ENCODE peak calls at places on chromosomes 1 and 21, in eight cellular contexts. E, H, P, V, S, N, T and A are unnamed samples.

GRCh38 chr1:6041432-6042062 is 4.1 kb upstream of the KCNAB2 start:
- DNase-seq in E (no peak), H (no peak), P (no peak), V (peak), S (peak), N (peak), T (no peak), A (peak)

GRCh38 chr1:55816456-55816794 is 601.3 kb upstream of the USP24 start:
- DNase-seq in E (peak), H (no peak), P (no peak), V (no peak), S (no peak), N (no peak), T (no peak), A (no peak)

GRCh38 chr1:66605419-66605997 is 71.6 kb downstream of the SGIP1 start:
- DNase-seq in E (no peak), H (no peak), P (no peak), V (no peak), S (no peak), N (no peak), T (no peak), A (no peak)

GRCh38 chr1:214107322-214108096 is 119.7 kb downstream of the PROX1 start:
- DNase-seq in E (peak), H (peak), P (no peak), V (no peak), S (no peak), N (no peak), T (no peak), A (no peak)

GRCh38 chr1:97091679-97092078 is 370.1 kb downstream of the PTBP2 start:
- DNase-seq in E (no peak), H (no peak), P (no peak), V (no peak), S (no peak), N (no peak), T (no peak), A (no peak)

GRCh38 chr1:15696956-15697521 is 12.9 kb downstream of the PLEKHM2 start:
- DNase-seq in E (no peak), H (no peak), P (peak), V (no peak), S (no peak), N (no peak), T (no peak), A (no peak)

GRCh38 chr1:24152631-24153494 is 9.9 kb upstream of the IL22RA1 start:
- DNase-seq in E (no peak), H (no peak), P (no peak), V (peak), S (no peak), N (no peak), T (no peak), A (no peak)

GRCh38 chr1:221174598-221174997 is 295.4 kb downstream of the HLX start:
- DNase-seq in E (peak), H (peak), P (no peak), V (peak), S (no peak), N (peak), T (peak), A (peak)

GRCh38 chr1:33866286-33866685 is 2.4 kb downstream of the HMGB4 start:
- DNase-seq in E (peak), H (no peak), P (no peak), V (no peak), S (no peak), N (no peak), T (no peak), A (no peak)

GRCh38 chr21:37561941-37562919 is 195.7 kb downstream of the DYRK1A start:
- DNase-seq in E (no peak), H (no peak), P (no peak), V (no peak), S (no peak), N (no peak), T (no peak), A (no peak)

GRCh38 chr1:30755334-30755733 is 2.2 kb downstream of the LAPTM5 start:
- DNase-seq in E (no peak), H (no peak), P (no peak), V (no peak), S (no peak), N (no peak), T (no peak), A (no peak)

GRCh38 chr1:16442273-16442672 is 1.7 kb downstream of the NECAP2 start:
- DNase-seq in E (no peak), H (no peak), P (no peak), V (no peak), S (no peak), N (no peak), T (no peak), A (no peak)

GRCh38 chr1:203340112-203340804 is 10.7 kb downstream of the FMOD start:
- DNase-seq in E (peak), H (peak), P (peak), V (peak), S (peak), N (peak), T (peak), A (peak)

GRCh38 chr1:57712846-57713245 is 289.0 kb upstream of the DAB1 start:
- DNase-seq in E (no peak), H (no peak), P (no peak), V (no peak), S (no peak), N (no peak), T (no peak), A (no peak)

GRCh38 chr1:18972531-18972930 is 16.1 kb upstream of the IFFO2 start:
- DNase-seq in E (no peak), H (no peak), P (no peak), V (no peak), S (peak), N (no peak), T (peak), A (no peak)

GRCh38 chr21:16377120-16377658 is 647.4 kb downstream of the USP25 start:
- DNase-seq in E (peak), H (no peak), P (no peak), V (no peak), S (no peak), N (no peak), T (no peak), A (no peak)

GRCh38 chr1:93631626-93632365 is 49.8 kb downstream of the BCAR3 start:
- DNase-seq in E (no peak), H (no peak), P (peak), V (no peak), S (no peak), N (no peak), T (no peak), A (no peak)

DNA sequence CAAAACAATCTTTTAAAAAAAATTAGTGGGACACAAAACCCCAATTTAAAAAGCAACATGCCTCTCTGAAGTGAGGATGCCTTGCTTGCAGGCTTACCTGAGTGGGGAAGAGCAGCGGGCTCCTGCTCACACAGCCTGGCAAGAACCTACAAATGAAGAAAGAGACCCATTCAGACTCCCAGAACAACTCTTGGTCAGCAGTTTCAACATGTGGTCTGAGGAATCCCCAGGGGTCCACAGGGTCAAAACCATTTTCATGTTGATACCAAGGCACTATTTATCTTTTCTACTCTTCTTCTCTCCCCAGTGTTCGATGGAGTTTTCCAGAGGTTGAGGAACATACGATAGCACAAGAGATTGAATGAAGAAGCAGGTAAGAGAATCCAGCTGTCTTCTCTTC is 55.9 kb downstream of the SIPA1L2 start:
- DNase-seq in E (no peak), H (no peak), P (no peak), V (no peak), S (no peak), N (no peak), T (no peak), A (no peak)
- TF ChIP-seq CTCF in E (no peak), H (no peak), P (no peak), V (no peak), S (no peak), N (no peak), T (no peak), A (no peak)

DNA sequence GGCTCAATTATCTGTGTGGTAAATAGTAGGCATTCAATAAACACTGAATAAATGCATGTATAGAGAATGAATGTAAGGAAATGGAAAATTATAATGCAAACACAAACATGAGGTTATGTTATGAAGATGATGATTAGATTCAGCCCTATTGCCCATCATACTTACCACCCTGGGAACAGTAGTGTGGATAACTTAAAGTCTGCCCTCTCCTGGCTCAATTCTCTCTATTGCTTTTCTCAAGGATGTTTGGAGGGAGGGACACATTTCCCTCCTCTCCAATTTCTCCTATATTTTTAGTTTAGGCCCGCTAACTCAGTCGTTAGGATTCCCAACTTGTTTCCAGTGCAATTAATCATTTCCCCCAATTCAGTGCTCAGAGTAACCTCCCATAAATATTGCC is 101.5 kb upstream of the TNR start:
- DNase-seq in E (no peak), H (no peak), P (no peak), V (no peak), S (no peak), N (no peak), T (no peak), A (no peak)
- TF ChIP-seq CTCF in E (no peak), H (no peak), P (no peak), V (peak), S (no peak), N (no peak), T (no peak), A (no peak)

GRCh38 chr1:25716320-25716719 is 83.7 kb upstream of the SELENON start:
- DNase-seq in E (no peak), H (no peak), P (no peak), V (no peak), S (no peak), N (no peak), T (peak), A (no peak)
- TF ChIP-seq CTCF in E (no peak), H (no peak), P (no peak), V (no peak), S (no peak), N (no peak), T (no peak), A (no peak)

GRCh38 chr1:94926915-94927404 is at the start of gene CNN3:
- DNase-seq in E (peak), H (peak), P (peak), V (peak), S (peak), N (peak), T (peak), A (peak)
- TF ChIP-seq CTCF in E (no peak), H (no peak), P (no peak), V (no peak), S (no peak), N (no peak), T (no peak), A (no peak)

DNA sequence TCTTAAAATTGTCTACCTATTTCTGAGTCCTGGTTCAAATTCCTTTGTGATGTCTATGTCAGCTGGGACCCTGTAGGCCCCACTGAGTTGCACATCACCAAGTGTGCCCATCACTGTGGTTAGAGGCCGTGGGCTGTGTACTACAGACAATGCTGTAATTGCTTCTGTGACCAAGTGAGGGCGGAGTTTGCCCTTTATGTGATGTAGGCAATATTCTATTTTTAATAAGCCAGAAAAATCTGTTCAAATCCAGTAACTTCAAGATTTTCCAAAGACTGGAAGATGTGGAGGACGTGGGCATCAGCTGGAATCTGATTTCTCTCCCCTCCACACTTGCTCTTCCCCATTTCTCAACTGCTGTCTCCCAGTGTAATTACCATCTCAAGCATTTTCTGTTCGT is 215.4 kb downstream of the PBX1 start:
- DNase-seq in E (no peak), H (no peak), P (no peak), V (no peak), S (no peak), N (no peak), T (no peak), A (no peak)
- TF ChIP-seq CTCF in E (peak), H (peak), P (no peak), V (peak), S (no peak), N (no peak), T (no peak), A (no peak)